ENCODE peak calls at places on chromosomes 4 and X, in ten cellular contexts. A is kidney tubule cell; D is amniotic stem cell; I is activated T-cell treated with anti-CD3 and anti-CD28 coated beads for 24 hours; S is GM18507; X is RWPE1; V is astrocyte; P is SK-N-SH; H is activated CD8-positive, alpha-beta memory T cell treated with anti-CD3 and anti-CD28 coated beads, Interleukin-2, amount 50 U/mL, for 4 hours; Z is activated naive CD4-positive, alpha-beta T cell. Y is an unnamed sample.

GRCh38 chr4:86032476-86033022 is 327.3 kb downstream of the MAPK10 start:
- DNase-seq in S (no peak), V (peak; percentile 95), H (no peak), P (peak; percentile 45), A (peak; percentile 84), X (peak; percentile 54), Z (no peak), D (peak; percentile 76), I (no peak), Y (peak; percentile 73)

GRCh38 chr4:15855804-15856475 is 77.8 kb downstream of the CD38 start:
- DNase-seq in D (no peak), P (no peak), H (no peak), X (no peak), A (no peak), S (no peak), V (no peak), Z (no peak), I (no peak), Y (no peak)

GRCh38 chr4:169225812-169226211 is 44.9 kb downstream of the SH3RF1 start:
- DNase-seq in I (no peak), D (no peak), S (no peak), P (no peak), A (peak; percentile 67), H (no peak), X (peak; percentile 27), Z (no peak), V (peak; percentile 74), Y (no peak)

GRCh38 chr4:126899382-126899801 is 733.4 kb upstream of the INTU start:
- DNase-seq in X (peak; percentile 15), V (peak; percentile 94), I (no peak), S (no peak), D (peak; percentile 76), H (no peak), Z (no peak), A (peak; percentile 68), P (no peak), Y (no peak)

GRCh38 chr4:5922556-5922955 is 29.7 kb upstream of the CRMP1 start:
- DNase-seq in H (no peak), I (no peak), P (no peak), S (no peak), D (no peak), X (no peak), Z (no peak), V (no peak), A (no peak), Y (no peak)

GRCh38 chr4:183011213-183011907 is 87.7 kb upstream of the WWC2 start:
- DNase-seq in H (no peak), Z (no peak), I (no peak), D (no peak), X (no peak), A (no peak), V (peak; percentile 44), P (no peak), S (no peak), Y (no peak)

GRCh38 chrX:129549124-129549523 is 9.1 kb downstream of the OCRL start:
- DNase-seq in P (no peak), Z (no peak), S (no peak), H (no peak), X (no peak), D (no peak), V (no peak), A (no peak), I (no peak), Y (no peak)

GRCh38 chrX:79325263-79325958 is 41.7 kb downstream of the ITM2A start:
- DNase-seq in H (peak; percentile 17), P (no peak), A (peak; percentile 1), Z (no peak), X (no peak), D (no peak), V (no peak), I (no peak), S (no peak), Y (no peak)

GRCh38 chr4:158192439-158193158 is 17.7 kb upstream of the TMEM144 start:
- DNase-seq in H (no peak), I (no peak), X (no peak), S (no peak), P (no peak), D (no peak), V (no peak), A (no peak), Z (no peak), Y (no peak)

GRCh38 chrX:150038356-150038755 is 100.1 kb upstream of the EOLA2 start:
- DNase-seq in V (no peak), Z (no peak), X (no peak), S (no peak), P (no peak), H (no peak), I (no peak), A (no peak), D (no peak), Y (no peak)

GRCh38 chr4:102543529-102543928 is 42.4 kb downstream of the NFKB1 start:
- DNase-seq in D (no peak), I (no peak), V (no peak), X (peak; percentile 22), Z (no peak), A (no peak), S (no peak), H (no peak), P (no peak), Y (no peak)

GRCh38 chr4:146465628-146466027 is 56.1 kb downstream of the SLC10A7 start:
- DNase-seq in X (no peak), S (no peak), I (no peak), A (no peak), Z (no peak), V (peak; percentile 54), H (no peak), P (no peak), D (no peak), Y (no peak)

GRCh38 chr4:185993328-185993973 is 75.5 kb upstream of the TLR3 start:
- DNase-seq in P (no peak), D (no peak), X (no peak), V (no peak), I (no peak), Z (no peak), A (no peak), H (no peak), S (no peak), Y (no peak)

Y was measured in RWPE2.